ENCODE peak calls at places on chromosomes 3 and 15, in four cellular contexts. J, T, Y and I are unnamed samples.

GRCh38 chr3:86989611-86990010 is 1.3 kb downstream of the VGLL3 start:
- DNase-seq in T (no peak), J (no peak), Y (no peak), I (no peak)

GRCh38 chr3:50516048-50516871 is 12.8 kb upstream of the CACNA2D2 start:
- DNase-seq in Y (no peak), J (no peak), T (peak), I (no peak)

GRCh38 chr3:160686955-160687535 is 10.1 kb downstream of the ARL14 start:
- DNase-seq in Y (no peak), T (no peak), J (no peak), I (no peak)

GRCh38 chr3:110900583-110900982 is 171.0 kb upstream of the NECTIN3 start:
- DNase-seq in T (no peak), J (no peak), Y (no peak), I (no peak)

GRCh38 chr3:185796431-185797107 is 28.3 kb downstream of the IGF2BP2 start:
- DNase-seq in Y (no peak), J (no peak), T (no peak), I (no peak)

GRCh38 chr3:146640955-146641867 is 36.1 kb upstream of the PLSCR5 start:
- DNase-seq in T (no peak), J (no peak), Y (no peak), I (no peak)

GRCh38 chr15:63186065-63186464 is 3.3 kb upstream of the RAB8B start:
- DNase-seq in Y (no peak), T (no peak), J (no peak), I (no peak)

GRCh38 chr3:111069974-111070751 is 1.5 kb upstream of the NECTIN3 start:
- DNase-seq in J (no peak), T (no peak), Y (peak), I (no peak)

GRCh38 chr3:25265284-25265683 is 162.8 kb upstream of the RARB start:
- DNase-seq in J (no peak), T (no peak), Y (no peak), I (no peak)

GRCh38 chr3:44942202-44942921 is 33.6 kb downstream of the ZDHHC3 start:
- DNase-seq in J (no peak), Y (no peak), T (no peak), I (no peak)

GRCh38 chr15:25596644-25597562 is 158.1 kb upstream of the UBE3A start:
- DNase-seq in J (no peak), T (no peak), Y (no peak), I (no peak)

GRCh38 chr3:130687327-130687726 is 59.3 kb downstream of the PIK3R4 start:
- DNase-seq in T (no peak), J (no peak), Y (no peak), I (no peak)

GRCh38 chr3:121598564-121598963 is 5.4 kb downstream of the FBXO40 start:
- DNase-seq in T (no peak), Y (no peak), J (no peak), I (no peak)

GRCh38 chr15:89874926-89875564 is 18.7 kb downstream of the AP3S2 start:
- DNase-seq in Y (peak), J (peak), T (peak), I (peak)

GRCh38 chr3:10983219-10983916 is 9.2 kb upstream of the SLC6A1 start:
- DNase-seq in J (no peak), T (no peak), Y (no peak), I (no peak)

GRCh38 chr3:124768812-124769211 is 38.6 kb downstream of the UMPS start:
- DNase-seq in J (no peak), Y (no peak), T (no peak), I (no peak)

DNA sequence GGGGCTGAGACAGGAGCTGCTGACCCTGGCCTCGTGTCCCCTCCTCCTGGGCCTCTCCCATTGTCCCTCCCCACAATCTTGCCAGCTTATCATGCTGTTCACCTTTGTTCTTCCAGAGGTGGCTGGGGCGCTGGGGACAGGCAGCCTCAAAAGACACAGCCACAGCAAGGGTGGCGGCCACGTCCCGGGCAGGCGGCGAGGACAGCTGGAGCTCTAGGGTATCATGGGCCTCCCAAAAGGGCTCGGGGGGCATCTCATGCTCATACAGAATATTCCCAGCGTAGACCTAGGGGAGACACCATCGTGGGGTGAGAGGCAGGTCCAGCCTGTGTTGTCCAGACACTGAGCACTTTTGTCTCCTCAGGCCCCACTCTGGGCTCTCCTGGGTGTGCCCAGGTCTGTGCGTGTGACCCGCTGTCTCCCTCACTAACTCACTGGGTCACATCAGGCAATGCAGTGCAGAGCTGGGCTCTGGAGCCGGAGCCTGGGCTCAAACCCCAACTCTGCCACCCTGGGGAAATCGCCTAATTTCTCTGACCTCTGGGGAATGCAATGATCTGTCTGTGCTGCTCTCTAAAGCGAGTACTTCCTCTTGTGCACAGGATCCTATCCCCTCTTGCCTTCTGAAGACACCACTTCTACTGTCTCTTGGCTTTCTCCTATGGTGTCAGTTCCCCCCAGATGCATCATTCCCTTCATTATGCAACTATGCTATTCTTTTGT is 30.1 kb downstream of the SNX33 start:
- DNase-seq in J (no peak), Y (no peak), T (no peak), I (no peak)
- TF ChIP-seq CTCF in J (no peak), Y (no peak), T (no peak), I (no peak)

GRCh38 chr3:157182879-157183278 is 22.9 kb upstream of the CCNL1 start:
- DNase-seq in J (no peak), Y (no peak), T (no peak), I (no peak)
- TF ChIP-seq CTCF in J (no peak), Y (no peak), T (no peak), I (no peak)

GRCh38 chr3:57464011-57464410 is 80.1 kb downstream of the DNAH12 start:
- DNase-seq in J (no peak), Y (no peak), T (no peak), I (no peak)

DNA sequence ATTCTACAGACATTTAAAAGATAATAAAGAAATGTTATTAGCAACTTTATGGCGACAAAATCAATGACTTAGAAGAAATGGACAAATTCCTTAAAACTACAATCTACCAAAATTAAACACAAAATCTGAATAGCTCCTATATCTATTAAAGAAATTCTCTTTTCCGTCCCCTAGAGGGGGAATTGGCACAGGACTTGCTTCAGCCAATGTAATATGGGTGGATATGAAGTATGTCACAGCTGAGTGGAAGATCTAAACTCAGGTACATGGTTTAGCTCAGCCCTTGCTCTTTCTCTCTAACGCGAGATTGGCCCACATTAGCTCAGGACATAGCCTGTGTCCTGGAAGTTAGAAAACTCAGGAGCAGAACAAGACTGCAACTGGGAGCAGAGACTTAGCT is 79.3 kb downstream of the DNAH12 start:
- DNase-seq in T (no peak), J (no peak), Y (no peak), I (no peak)
- TF ChIP-seq CTCF in T (no peak), J (no peak), Y (no peak), I (no peak)

DNA sequence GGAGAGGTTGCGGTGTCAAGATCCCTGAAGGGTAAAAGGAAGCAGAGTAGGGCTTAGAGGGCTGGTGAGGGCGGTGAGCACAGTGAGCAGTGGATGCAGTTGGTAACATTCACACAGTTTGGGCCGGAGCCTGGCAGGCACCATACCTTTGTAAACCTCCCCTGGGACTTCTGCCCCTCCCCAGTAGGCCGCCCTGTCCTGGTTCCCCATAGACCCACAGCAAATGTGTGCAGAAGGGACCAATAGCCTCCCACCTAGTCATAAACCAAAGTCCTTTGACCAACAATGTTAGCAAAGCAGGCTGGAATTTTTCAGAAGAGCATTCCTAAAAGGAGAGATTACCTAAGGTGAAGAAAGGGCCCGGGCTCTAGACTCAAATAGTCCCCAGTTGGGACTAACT is 1.7 kb upstream of the PHGR1 start:
- DNase-seq in Y (no peak), J (no peak), T (no peak), I (no peak)
- TF ChIP-seq CTCF in Y (no peak), J (no peak), T (no peak), I (no peak)